ENCODE peak calls at places on chromosomes 16 and 17, in six cellular contexts. R is mesendoderm, L is H9, P is IMR-90, O is H1, B is mesenchymal stem cell. H is an unnamed sample.

GRCh38 chr17:79777166-79777843 is 643 bp upstream of the CBX2 start:
- DNase-seq in R (peak), L (peak), B (peak), O (no peak), P (peak), H (peak)

GRCh38 chr16:4309833-4310266 is 6.0 kb upstream of the GLIS2 start:
- DNase-seq in O (peak), P (peak), R (peak), L (peak), B (peak), H (no peak)

GRCh38 chr17:382644-383533 is 30.3 kb upstream of the RPH3AL start:
- DNase-seq in R (peak), P (peak), O (no peak), B (peak), L (peak), H (peak)

GRCh38 chr16:14475370-14476139 is 154.5 kb downstream of the PARN start:
- DNase-seq in O (no peak), R (no peak), L (no peak), B (no peak), P (peak), H (no peak)

GRCh38 chr16:88088161-88088581 is 136.9 kb downstream of the BANP start:
- DNase-seq in L (no peak), P (peak), R (no peak), O (no peak), B (no peak), H (no peak)

GRCh38 chr16:85928411-85928820 is 29.5 kb downstream of the IRF8 start:
- DNase-seq in L (no peak), B (peak), O (no peak), R (no peak), P (peak), H (no peak)

GRCh38 chr17:77085916-77086432 is 54.8 kb upstream of the SEC14L1 start:
- DNase-seq in O (no peak), L (no peak), P (no peak), B (no peak), R (no peak), H (no peak)

GRCh38 chr16:79066621-79067020 is 533.9 kb downstream of the MAF start:
- DNase-seq in L (no peak), P (no peak), B (no peak), R (no peak), O (no peak), H (no peak)

GRCh38 chr16:85635545-85636140 is 22.5 kb downstream of the GSE1 start:
- DNase-seq in L (no peak), O (no peak), B (no peak), P (no peak), R (no peak), H (no peak)

DNA sequence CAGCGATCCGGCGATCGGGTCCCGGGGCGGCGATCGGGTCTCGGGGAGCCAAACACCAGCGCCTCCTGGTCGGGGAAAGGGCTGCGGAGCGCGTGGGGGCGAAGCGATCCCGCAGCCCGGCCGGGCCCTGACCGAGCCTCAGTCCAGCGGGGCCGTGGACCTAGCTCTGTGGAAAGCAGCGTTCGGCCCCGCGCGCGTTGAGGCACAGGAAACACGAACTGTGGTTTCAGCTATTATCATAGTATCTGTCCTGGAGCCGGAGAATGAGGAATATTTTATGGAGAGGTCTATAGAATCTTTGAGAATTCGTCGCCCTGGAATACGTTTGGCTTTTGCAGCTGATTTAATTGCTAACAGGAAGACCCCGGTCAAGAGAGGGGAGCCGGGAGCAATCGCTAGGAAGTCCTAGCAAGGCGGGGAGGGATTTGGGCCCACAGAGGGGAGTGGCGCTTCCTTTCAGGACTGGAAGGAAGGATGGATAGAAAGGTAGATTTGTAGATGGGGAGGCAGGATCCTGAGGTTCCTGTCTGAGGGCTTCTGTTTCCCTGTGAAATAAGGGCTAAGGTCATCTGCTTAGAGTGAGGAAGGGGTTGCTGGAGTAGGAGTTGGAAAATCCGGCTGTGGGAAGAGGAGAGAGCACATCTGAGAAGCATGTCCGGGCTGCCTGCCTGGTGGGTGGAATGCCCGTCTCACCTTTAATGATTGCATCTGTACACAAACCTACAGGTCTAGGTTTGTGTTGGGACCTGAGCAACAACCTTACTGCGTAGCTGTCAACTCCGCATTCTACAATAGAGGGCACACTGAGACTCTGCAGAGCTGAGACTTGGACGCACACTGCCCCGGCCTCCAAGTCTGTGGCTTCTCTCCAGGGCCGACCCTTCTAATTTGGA is 770 bp downstream of the CCNF start:
- DNase-seq in O (no peak), P (peak), L (no peak), B (peak), R (peak), H (no peak)
- H2BK120ac ChIP-seq in O (no peak), P (no peak), L (no peak), B (peak), R (peak), H (no peak)

DNA sequence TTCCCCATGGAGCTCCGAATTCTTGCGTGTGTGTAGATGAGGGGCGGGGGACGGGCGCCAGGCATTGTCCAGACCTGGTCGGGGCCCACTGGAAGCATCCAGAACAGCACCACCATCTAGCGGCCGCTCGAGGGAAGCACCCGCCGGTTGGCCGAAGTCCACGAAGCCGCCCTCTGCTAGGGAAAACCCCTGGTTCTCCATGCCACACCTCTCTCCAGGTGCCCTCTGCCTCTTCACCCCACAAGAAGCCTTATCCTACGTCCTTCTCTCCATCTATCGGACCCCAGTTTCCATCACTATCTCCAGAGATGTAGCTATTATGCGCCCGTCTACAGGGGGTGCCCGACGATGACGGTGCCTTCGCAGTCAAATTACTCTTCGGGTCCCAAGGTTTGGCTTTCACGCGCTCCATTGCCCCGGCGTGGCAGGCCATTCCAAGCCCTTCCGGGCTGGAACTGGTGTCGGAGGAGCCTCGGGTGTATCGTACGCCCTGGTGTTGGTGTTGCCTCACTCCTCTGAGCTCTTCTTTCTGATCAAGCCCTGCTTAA is 617 bp upstream of the SENP3 start:
- DNase-seq in R (peak), O (no peak), B (peak), P (peak), L (peak), H (peak)
- H2BK120ac ChIP-seq in R (no peak), O (no peak), B (no peak), P (no peak), L (no peak), H (no peak)

DNA sequence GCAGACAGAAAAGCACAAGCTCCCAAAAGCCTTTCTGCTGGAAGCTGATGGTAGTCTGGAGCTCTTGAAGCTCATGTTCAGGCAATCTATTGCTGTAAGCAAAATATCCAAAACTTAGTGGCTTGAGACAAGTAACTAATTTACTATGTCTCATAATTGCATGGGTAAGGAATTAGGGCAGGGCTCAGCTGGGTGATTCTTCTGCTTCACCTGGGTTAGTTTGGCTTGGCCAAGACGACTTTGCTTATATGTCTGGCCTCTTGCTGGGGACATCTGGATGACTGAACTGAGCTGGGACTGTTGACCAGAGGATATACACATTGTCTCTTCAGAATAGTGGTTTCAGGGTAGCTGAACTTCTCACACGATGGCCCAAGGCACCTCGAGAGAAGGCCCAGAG is 96.8 kb upstream of the WSCD1 start:
- DNase-seq in P (no peak), O (no peak), L (no peak), R (no peak), B (no peak), H (no peak)
- H2BK120ac ChIP-seq in P (no peak), O (no peak), L (no peak), R (no peak), B (no peak), H (no peak)

GRCh38 chr16:49698931-49699715 is 156.8 kb downstream of the ZNF423 start:
- DNase-seq in P (no peak), O (no peak), B (peak), R (peak), L (no peak), H (no peak)
- H2BK120ac ChIP-seq in P (no peak), O (no peak), B (peak), R (peak), L (no peak), H (no peak)

DNA sequence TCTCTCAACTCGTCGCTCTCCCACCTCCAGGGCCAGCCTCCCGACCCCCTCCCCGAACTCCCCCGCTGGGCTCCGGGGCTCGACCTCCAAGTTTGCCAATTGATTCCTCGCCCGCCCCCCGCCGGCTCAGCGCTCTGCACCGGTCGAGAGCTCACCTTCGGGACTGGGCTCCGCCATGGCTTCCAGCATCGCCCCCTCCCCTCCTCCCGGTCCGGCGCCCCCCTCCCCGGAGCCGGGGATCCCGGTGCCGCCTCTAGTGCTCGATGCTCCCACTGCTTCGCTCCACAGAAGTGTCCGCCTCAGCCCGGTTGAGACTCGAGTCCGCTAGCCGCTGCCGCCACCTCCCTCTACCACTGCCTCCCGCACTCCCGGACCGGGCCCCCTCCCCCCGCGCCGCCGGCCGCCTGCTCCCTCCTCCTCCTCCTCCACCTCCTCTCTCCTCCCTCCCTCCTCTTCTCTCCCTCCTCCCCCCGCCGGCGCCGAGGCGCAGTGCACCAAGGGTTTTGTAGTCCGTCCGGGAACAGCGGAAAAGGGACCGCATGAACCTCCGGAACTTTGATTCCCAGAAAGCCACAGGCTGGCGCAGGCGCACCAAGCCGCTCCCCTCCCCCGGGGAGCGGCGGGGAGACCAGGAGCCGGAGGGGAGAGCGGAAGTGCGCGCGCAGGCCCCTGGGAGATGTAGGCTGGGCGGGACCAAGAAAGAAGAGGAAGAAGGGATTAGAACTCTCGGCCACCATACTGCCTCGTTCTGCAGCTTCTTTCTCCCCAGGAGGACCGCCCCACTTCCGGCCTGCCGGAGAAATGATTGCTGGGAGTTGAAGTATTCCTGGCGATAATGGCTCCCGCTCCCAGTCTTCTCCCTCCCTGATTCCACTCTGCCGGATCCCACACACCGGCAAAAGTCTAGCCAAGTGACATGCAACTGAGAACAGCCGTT is at the start of gene PHF23:
- DNase-seq in P (peak), R (peak), B (peak), O (peak), L (peak), H (peak)
- H2BK120ac ChIP-seq in P (peak), R (peak), B (peak), O (no peak), L (no peak), H (peak)

GRCh38 chr17:47884427-47884740 is 11.7 kb upstream of the SP2 start:
- DNase-seq in R (no peak), L (no peak), O (no peak), P (no peak), B (no peak), H (no peak)
- H2BK120ac ChIP-seq in R (no peak), L (no peak), O (no peak), P (no peak), B (peak), H (no peak)

DNA sequence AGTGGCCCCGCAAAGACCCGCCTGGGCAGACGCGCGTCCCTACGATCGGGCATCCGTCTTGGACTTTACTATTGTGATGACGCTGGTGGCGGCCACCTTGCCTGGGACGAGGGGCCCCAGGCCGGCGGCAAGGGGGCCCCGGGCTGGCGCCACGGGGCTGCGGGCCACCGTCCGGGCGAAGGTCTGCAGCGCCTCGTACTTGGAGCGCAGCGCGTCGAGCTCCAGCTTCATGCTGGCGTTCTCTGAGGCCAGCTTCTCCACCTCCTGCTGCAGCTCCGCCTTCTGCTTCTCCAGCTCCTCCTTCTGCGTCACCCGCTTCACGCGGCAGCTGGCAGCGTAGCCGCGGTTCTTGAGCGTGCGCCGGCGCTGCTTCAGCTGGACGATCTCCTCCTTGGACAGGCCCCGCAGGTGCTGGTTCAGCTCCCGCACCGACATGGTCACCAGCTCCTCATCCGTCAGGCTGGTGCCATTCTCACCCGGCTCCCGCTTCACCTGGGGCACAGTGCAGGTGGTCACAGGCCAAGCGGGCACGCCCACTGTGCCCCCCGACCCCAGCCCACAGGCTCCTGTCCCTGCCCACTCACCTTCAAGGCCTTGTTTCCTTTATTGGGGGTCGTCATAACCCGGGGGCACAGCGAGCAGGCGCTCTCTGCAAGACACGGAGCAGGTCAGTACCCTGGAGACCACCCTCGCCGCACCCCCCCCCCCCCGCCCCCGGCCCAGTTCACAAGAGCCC is 4.8 kb upstream of the SIRT7 start:
- DNase-seq in P (no peak), R (no peak), O (no peak), L (no peak), B (no peak), H (no peak)
- H2BK120ac ChIP-seq in P (peak), R (no peak), O (no peak), L (no peak), B (no peak), H (no peak)

GRCh38 chr16:57303021-57303909 is 18.8 kb upstream of the PLLP start:
- DNase-seq in P (no peak), R (no peak), O (no peak), L (no peak), B (no peak), H (no peak)

GRCh38 chr16:57305159-57305811 is 20.8 kb upstream of the PLLP start:
- DNase-seq in R (no peak), L (no peak), B (no peak), P (no peak), O (no peak), H (no peak)

GRCh38 chr16:57304169-57305061 is 19.9 kb upstream of the PLLP start:
- DNase-seq in R (peak), P (peak), L (no peak), O (no peak), B (peak), H (no peak)

GRCh38 chr16:57301126-57301817 is 16.8 kb upstream of the PLLP start:
- DNase-seq in P (no peak), L (no peak), O (no peak), B (peak), R (peak), H (no peak)

GRCh38 chr16:57303910-57304168 is 19.4 kb upstream of the PLLP start:
- DNase-seq in B (no peak), P (no peak), O (no peak), L (no peak), R (no peak), H (no peak)
- H2BK120ac ChIP-seq in B (no peak), P (no peak), O (no peak), L (no peak), R (no peak), H (no peak)

H was measured in neuronal stem cell.